ENCODE peak calls at places on chromosomes 7 and 10, in eight cellular contexts. O is fibroblast of lung, K is transverse colon, B is astrocyte of the spinal cord, R is hepatocyte, Q is fibroblast of pulmonary artery, C is K562, N is fibroblast of villous mesenchyme. G is an unnamed sample.

GRCh38 chr10:19077276-19077675 is 28.7 kb downstream of the MALRD1 start:
- DNase-seq in R (no peak), B (no peak), K (no peak), Q (no peak), C (no peak), O (peak; percentile 30), N (no peak), G (no peak)

GRCh38 chr7:149196705-149197171 is 1.4 kb downstream of the ZNF282 start:
- DNase-seq in N (no peak), R (peak; percentile 39), K (peak; percentile 11), B (no peak), C (peak; percentile 44), Q (no peak), O (no peak), G (no peak)

GRCh38 chr7:73736885-73737284 is 1.7 kb downstream of the ABHD11 start:
- DNase-seq in B (no peak), R (no peak), O (no peak), K (no peak), N (no peak), Q (no peak), C (no peak), G (no peak)

GRCh38 chr7:100687740-100688592 is 6.1 kb downstream of the GIGYF1 start:
- DNase-seq in C (peak; percentile 14), O (no peak), N (peak; percentile 52), Q (no peak), B (no peak), K (no peak), R (no peak), G (no peak)

GRCh38 chr10:119315128-119316001 is 108.0 kb downstream of the GRK5 start:
- DNase-seq in C (peak; percentile 39), O (peak; percentile 94), B (peak; percentile 97), R (peak; percentile 86), Q (peak; percentile 84), K (peak; percentile 45), N (peak; percentile 94), G (no peak)

GRCh38 chr10:53836638-53837037 is 964.4 kb downstream of the PCDH15 start:
- DNase-seq in O (peak; percentile 22), C (no peak), R (no peak), Q (peak; percentile 31), K (no peak), B (no peak), N (no peak), G (no peak)

GRCh38 chr10:86795353-86795752 is 38.9 kb downstream of the BMPR1A start:
- DNase-seq in K (no peak), B (peak; percentile 85), O (peak; percentile 87), Q (peak; percentile 88), C (peak; percentile 14), N (peak; percentile 69), R (peak; percentile 41), G (no peak)

GRCh38 chr7:149414171-149414570 is 46.7 kb downstream of the ZNF777 start:
- DNase-seq in O (no peak), R (no peak), B (no peak), C (no peak), K (no peak), N (no peak), Q (no peak), G (no peak)

GRCh38 chr10:88586462-88586861 is at the start of gene LIPJ:
- DNase-seq in Q (no peak), K (no peak), R (no peak), O (no peak), C (no peak), B (no peak), N (no peak), G (no peak)

GRCh38 chr7:80493121-80493849 is 18.6 kb downstream of the GNAT3 start:
- DNase-seq in R (no peak), C (no peak), B (no peak), K (no peak), O (no peak), Q (no peak), N (no peak), G (no peak)

GRCh38 chr10:113736576-113736975 is 14.9 kb upstream of the PLEKHS1 start:
- DNase-seq in R (no peak), N (peak; percentile 60), Q (peak; percentile 13), B (peak; percentile 34), O (peak; percentile 18), C (no peak), K (no peak), G (no peak)

GRCh38 chr7:90595801-90596683 is at the start of gene CDK14:
- DNase-seq in Q (peak; percentile 68), N (peak; percentile 71), K (peak; percentile 81), R (peak; percentile 92), B (peak; percentile 70), C (peak; percentile 84), O (peak; percentile 67), G (no peak)

GRCh38 chr10:129057856-129058663 is 409.0 kb upstream of the MGMT start:
- DNase-seq in Q (no peak), R (no peak), N (no peak), B (no peak), C (no peak), K (peak; percentile 57), O (no peak), G (no peak)

GRCh38 chr7:95545007-95545615 is 51.2 kb downstream of the PDK4 start:
- DNase-seq in K (peak; percentile 73), C (no peak), B (peak; percentile 78), R (peak; percentile 82), O (peak; percentile 86), Q (peak; percentile 85), N (peak; percentile 78), G (peak; percentile 83)

GRCh38 chr7:95544174-95544573 is 52.1 kb downstream of the PDK4 start:
- DNase-seq in Q (no peak), R (no peak), B (no peak), C (no peak), K (no peak), N (no peak), O (peak; percentile 11), G (no peak)

GRCh38 chr7:95546647-95547046 is 49.7 kb downstream of the PDK4 start:
- DNase-seq in O (no peak), B (no peak), N (no peak), R (no peak), K (no peak), C (no peak), Q (no peak), G (no peak)

GRCh38 chr7:95547356-95547755 is 49.0 kb downstream of the PDK4 start:
- DNase-seq in K (no peak), C (no peak), Q (no peak), N (no peak), O (peak; percentile 63), R (no peak), B (no peak), G (peak; percentile 36)

DNA sequence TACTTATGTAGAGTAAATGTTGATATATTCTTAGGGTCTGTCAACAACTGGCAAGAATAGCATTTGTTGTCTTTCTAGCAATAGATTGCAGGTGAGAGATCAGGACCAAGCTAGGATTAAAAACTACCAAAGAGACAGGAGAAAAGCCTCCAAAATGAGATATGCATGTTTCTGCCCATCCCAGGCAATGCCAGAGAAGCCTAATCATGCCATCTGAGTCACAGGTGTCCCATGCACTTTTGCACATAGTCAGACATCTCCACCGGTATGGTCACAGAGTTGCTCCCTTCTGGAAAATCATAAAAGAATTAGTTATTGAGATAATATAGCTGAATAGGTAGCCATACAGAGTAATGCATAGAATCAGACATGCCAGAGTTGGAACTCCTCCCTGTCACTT is 50.6 kb downstream of the PDK4 start:
- DNase-seq in R (no peak), C (no peak), B (no peak), N (no peak), Q (no peak), O (no peak), K (no peak), G (no peak)
- H3K4me3 ChIP-seq in R (peak overlapping the region; percentile 8), C (no peak overlapping the region), B (no peak overlapping the region), N (no peak overlapping the region), Q (no peak overlapping the region), O (peak overlapping the region; percentile 37), K (no peak overlapping the region), G (no peak overlapping the region)

DNA sequence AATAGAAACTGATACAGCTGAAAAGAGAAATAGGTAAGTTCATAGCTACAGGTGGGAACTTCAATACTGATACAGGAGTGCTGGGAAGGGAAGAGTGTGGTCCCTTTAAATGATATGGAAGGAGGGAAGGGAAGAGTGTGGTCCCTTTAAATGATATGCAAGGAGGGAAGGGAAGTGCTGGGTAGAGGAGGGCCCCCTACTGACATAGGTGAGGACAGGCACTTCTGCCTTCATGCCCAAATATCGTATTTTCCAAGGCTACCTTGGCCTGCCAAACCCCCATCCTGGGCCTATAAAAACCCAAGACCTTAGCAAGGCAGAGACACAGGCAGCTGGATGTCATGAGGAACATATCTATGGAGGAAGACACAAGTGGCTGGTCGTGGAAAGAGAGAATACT is 92.3 kb downstream of the MAGI2 start:
- DNase-seq in K (no peak), R (no peak), Q (no peak), B (no peak), O (no peak), N (no peak), C (no peak), G (no peak)
- TF ChIP-seq CTCF in K (no peak), R (no peak), Q (no peak), B (no peak), O (no peak), N (no peak), C (no peak), G (peak; percentile 26)

GRCh38 chr10:125160856-125161569 is 650 bp upstream of the CTBP2 start:
- DNase-seq in Q (peak; percentile 88), N (peak; percentile 93), R (peak; percentile 90), C (peak; percentile 82), K (peak; percentile 72), O (peak; percentile 88), B (peak; percentile 87), G (peak; percentile 63)
- H3K4me3 ChIP-seq in Q (peak overlapping the region; percentile 66), N (peak overlapping the region; percentile 73), R (peak overlapping the region; percentile 74), C (peak overlapping the region; percentile 74), K (peak overlapping the region; percentile 79), O (peak overlapping the region; percentile 59), B (peak overlapping the region; percentile 72), G (peak overlapping the region; percentile 57)

GRCh38 chr10:60662917-60663614 is 115.2 kb upstream of the CDK1 start:
- DNase-seq in B (peak; percentile 65), C (no peak), N (peak; percentile 48), Q (peak; percentile 19), O (peak; percentile 5), K (no peak), R (no peak), G (peak; percentile 33)
- TF ChIP-seq CTCF in B (no peak), C (peak; percentile 6), N (no peak), Q (peak; percentile 4), O (no peak), K (no peak), R (no peak), G (no peak)